ENCODE peak calls at places on chromosomes 6 and 20, in six cellular contexts. W is MM.1S, F is fibroblast of lung, X is H1, K is mammary epithelial cell, P is IMR-90. G is an unnamed sample.

GRCh38 chr20:44357555-44358130 is 2.1 kb downstream of the HNF4A start:
- DNase-seq in K (no peak), F (peak; percentile 66), X (no peak), W (no peak), P (no peak), G (no peak)

GRCh38 chr6:7671076-7671475 is 54.8 kb upstream of the BMP6 start:
- DNase-seq in F (peak; percentile 31), X (no peak), K (peak; percentile 69), W (no peak), P (peak; percentile 63), G (no peak)

GRCh38 chr20:56032251-56032650 is 26.9 kb upstream of the CBLN4 start:
- DNase-seq in X (no peak), W (no peak), P (no peak), F (peak; percentile 12), K (no peak), G (peak; percentile 2)

GRCh38 chr6:9168669-9169068 is 733.3 kb upstream of the SLC35B3 start:
- DNase-seq in W (no peak), F (no peak), P (no peak), X (no peak), K (no peak), G (no peak)

GRCh38 chr6:165872311-165872710 is 209.3 kb upstream of the PDE10A start:
- DNase-seq in P (no peak), W (no peak), F (no peak), X (no peak), K (no peak), G (no peak)

GRCh38 chr20:49701313-49701731 is 12.4 kb downstream of the B4GALT5 start:
- DNase-seq in F (peak; percentile 36), X (no peak), W (no peak), P (peak; percentile 43), K (no peak), G (no peak)

GRCh38 chr20:14410869-14411555 is 73.6 kb upstream of the FLRT3 start:
- DNase-seq in P (no peak), K (no peak), F (no peak), X (no peak), W (no peak), G (no peak)

GRCh38 chr6:3410385-3411360 is 46.2 kb downstream of the SLC22A23 start:
- DNase-seq in W (no peak), P (peak; percentile 57), K (no peak), X (peak; percentile 92), F (peak; percentile 66), G (peak; percentile 51)

GRCh38 chr6:54282186-54282585 is 26.1 kb upstream of the TINAG start:
- DNase-seq in F (peak; percentile 81), W (no peak), X (no peak), K (peak; percentile 70), P (peak; percentile 89), G (peak; percentile 19)

GRCh38 chr6:111745636-111746035 is 127.6 kb downstream of the FYN start:
- DNase-seq in P (no peak), X (no peak), K (no peak), W (no peak), F (no peak), G (no peak)

GRCh38 chr6:118350881-118351430 is 197.1 kb upstream of the PLN start:
- DNase-seq in X (no peak), W (no peak), F (peak; percentile 65), P (peak; percentile 90), K (no peak), G (no peak)

GRCh38 chr6:137102050-137102848 is 57.5 kb upstream of the IL20RA start:
- DNase-seq in K (peak; percentile 58), F (no peak), P (no peak), X (no peak), W (peak; percentile 21), G (no peak)

GRCh38 chr20:50658804-50659380 is 32.5 kb downstream of the RIPOR3 start:
- DNase-seq in X (no peak), P (no peak), K (no peak), F (no peak), W (no peak), G (no peak)

GRCh38 chr6:3651698-3652229 is 99.7 kb downstream of the PXDC1 start:
- DNase-seq in F (no peak), P (no peak), X (no peak), K (no peak), W (no peak), G (no peak)

GRCh38 chr6:134245041-134245440 is 72.9 kb downstream of the SGK1 start:
- DNase-seq in F (peak; percentile 59), W (no peak), K (peak; percentile 68), X (no peak), P (peak; percentile 89), G (no peak)

GRCh38 chr6:109477725-109478124 is 5.3 kb downstream of the ZBTB24 start:
- DNase-seq in P (no peak), W (no peak), X (no peak), F (no peak), K (no peak), G (no peak)
- H4K20me1 ChIP-seq in P (peaks cover 7% of the 10 kb centered on the region), W (no peaks in the 10 kb centered on the region), X (peaks cover 21% of the 10 kb centered on the region), F (no peaks in the 10 kb centered on the region), K (no peaks in the 10 kb centered on the region), G (no peaks in the 10 kb centered on the region)

GRCh38 chr20:62482136-62482833 is 6.5 kb upstream of the GATA5 start:
- DNase-seq in X (no peak), F (no peak), W (no peak), P (no peak), K (no peak), G (no peak)
- H4K20me1 ChIP-seq in X (peaks cover 15% of the 10 kb centered on the region), F (no peaks in the 10 kb centered on the region), W (no peaks in the 10 kb centered on the region), P (no peaks in the 10 kb centered on the region), K (no peaks in the 10 kb centered on the region), G (no peaks in the 10 kb centered on the region)

GRCh38 chr20:62933966-62934365 is 4.0 kb upstream of the GID8 start:
- DNase-seq in X (no peak), K (no peak), F (no peak), W (no peak), P (no peak), G (no peak)
- H4K20me1 ChIP-seq in X (peaks cover 27% of the 10 kb centered on the region), K (no peaks in the 10 kb centered on the region), F (no peaks in the 10 kb centered on the region), W (peaks cover 15% of the 10 kb centered on the region), P (peaks cover 75% of the 10 kb centered on the region), G (peaks cover 22% of the 10 kb centered on the region)

GRCh38 chr6:121442591-121442990 is 7.1 kb downstream of the GJA1 start:
- DNase-seq in X (no peak), W (no peak), K (no peak), P (no peak), F (peak; percentile 35), G (no peak)
- H4K20me1 ChIP-seq in X (peaks cover 30% of the 10 kb centered on the region), W (no peaks in the 10 kb centered on the region), K (no peaks in the 10 kb centered on the region), P (peaks cover 68% of the 10 kb centered on the region), F (no peaks in the 10 kb centered on the region), G (no peaks in the 10 kb centered on the region)

GRCh38 chr6:89950879-89951391 is 56.7 kb downstream of the GJA10 start:
- DNase-seq in X (no peak), P (no peak), F (no peak), K (peak; percentile 32), W (no peak), G (no peak)
- H4K20me1 ChIP-seq in X (no peaks in the 10 kb centered on the region), P (no peaks in the 10 kb centered on the region), F (no peaks in the 10 kb centered on the region), K (no peaks in the 10 kb centered on the region), W (no peaks in the 10 kb centered on the region), G (no peaks in the 10 kb centered on the region)

GRCh38 chr6:108235121-108235520 is 25.7 kb downstream of the SNX3 start:
- DNase-seq in P (no peak), F (no peak), K (no peak), X (no peak), W (no peak), G (no peak)
- H4K20me1 ChIP-seq in P (peaks cover 7% of the 10 kb centered on the region), F (peaks cover 3% of the 10 kb centered on the region), K (no peaks in the 10 kb centered on the region), X (peaks cover 2% of the 10 kb centered on the region), W (no peaks in the 10 kb centered on the region), G (peaks cover 3% of the 10 kb centered on the region)